ENCODE peak calls at places on chromosomes 13 and 19, in eight cellular contexts. Y, U, F, I, K, L, E and O are unnamed samples.

GRCh38 chr13:58994778-58995177 is 1169.0 kb downstream of the DIAPH3 start:
- DNase-seq in K (no peak), U (peak; percentile 2), Y (no peak), I (no peak), L (no peak), F (peak; percentile 5), E (no peak), O (no peak)

GRCh38 chr19:11832253-11832912 is 16.1 kb upstream of the ZNF439 start:
- DNase-seq in L (no peak), U (no peak), F (no peak), K (no peak), E (no peak), I (no peak), Y (no peak), O (no peak)

GRCh38 chr13:39777527-39778061 is 122.1 kb downstream of the COG6 start:
- DNase-seq in Y (peak; percentile 32), E (no peak), K (no peak), U (peak; percentile 86), F (peak; percentile 88), I (peak; percentile 41), L (peak; percentile 90), O (no peak)

GRCh38 chr13:38743499-38743898 is 56.6 kb downstream of the FREM2 start:
- DNase-seq in E (no peak), L (no peak), K (no peak), I (peak; percentile 55), F (no peak), U (no peak), Y (no peak), O (no peak)

GRCh38 chr13:27336005-27336673 is 65.5 kb downstream of the RASL11A start:
- DNase-seq in F (no peak), K (no peak), Y (no peak), I (no peak), L (peak; percentile 87), U (no peak), E (no peak), O (no peak)

GRCh38 chr13:97113231-97114001 is 108.7 kb upstream of the MBNL2 start:
- DNase-seq in I (no peak), Y (no peak), K (no peak), F (no peak), U (no peak), L (no peak), E (no peak), O (no peak)

GRCh38 chr19:32404213-32404938 is 1.2 kb upstream of the DPY19L3 start:
- DNase-seq in I (peak; percentile 78), F (no peak), L (no peak), U (no peak), E (no peak), K (no peak), Y (no peak), O (no peak)

GRCh38 chr19:50430888-50431342 is 1.8 kb upstream of the MYBPC2 start:
- DNase-seq in F (no peak), K (no peak), I (peak; percentile 28), L (no peak), U (no peak), Y (no peak), E (no peak), O (no peak)

GRCh38 chr19:29622191-29623070 is 16.3 kb downstream of the POP4 start:
- DNase-seq in E (no peak), F (no peak), L (no peak), U (peak; percentile 12), I (peak; percentile 70), Y (no peak), K (no peak), O (peak; percentile 67)

GRCh38 chr13:25874907-25875306 is 176.9 kb downstream of the SHISA2 start:
- DNase-seq in E (no peak), L (no peak), Y (no peak), F (no peak), I (no peak), U (no peak), K (no peak), O (no peak)

GRCh38 chr13:42485272-42485671 is 88.7 kb upstream of the TNFSF11 start:
- DNase-seq in U (no peak), K (no peak), F (no peak), L (no peak), I (no peak), E (no peak), Y (no peak), O (no peak)

GRCh38 chr13:79548886-79549285 is 67.9 kb downstream of the NDFIP2 start:
- DNase-seq in Y (no peak), E (no peak), K (no peak), F (peak; percentile 50), U (peak; percentile 26), I (no peak), L (peak; percentile 11), O (no peak)

GRCh38 chr13:110964229-110965037 is 49.6 kb upstream of the ANKRD10 start:
- DNase-seq in E (no peak), K (peak; percentile 79), U (no peak), Y (no peak), F (no peak), L (no peak), I (no peak), O (no peak)

GRCh38 chr19:49553451-49554271 is 25.9 kb downstream of the RCN3 start:
- DNase-seq in Y (no peak), E (peak; percentile 77), F (peak; percentile 65), I (no peak), U (peak; percentile 90), K (no peak), L (peak; percentile 69), O (no peak)

GRCh38 chr13:102132896-102133295 is 269.0 kb downstream of the FGF14 start:
- DNase-seq in I (no peak), E (no peak), Y (no peak), K (no peak), U (no peak), L (no peak), F (no peak), O (no peak)

GRCh38 chr19:10667867-10668266 is 13.7 kb downstream of the ILF3 start:
- DNase-seq in I (no peak), E (no peak), U (no peak), L (no peak), K (no peak), Y (no peak), F (no peak), O (no peak)

GRCh38 chr13:112779856-112780604 is 90.2 kb downstream of the ATP11A start:
- DNase-seq in I (no peak), U (no peak), E (no peak), L (peak; percentile 52), K (no peak), Y (no peak), F (no peak), O (no peak)

GRCh38 chr13:105410602-105411001 is 1124.9 kb downstream of the EFNB2 start:
- DNase-seq in F (peak; percentile 52), E (peak; percentile 69), Y (peak; percentile 23), L (peak; percentile 12), I (peak; percentile 77), K (peak; percentile 2), U (peak; percentile 33), O (peak; percentile 42)

GRCh38 chr19:33496496-33496895 is 25.1 kb downstream of the PEPD start:
- DNase-seq in I (no peak), F (no peak), Y (no peak), L (no peak), E (no peak), K (no peak), U (no peak), O (peak; percentile 28)

GRCh38 chr13:25570185-25570584 is 198.4 kb downstream of the ATP8A2 start:
- DNase-seq in U (no peak), K (no peak), L (no peak), E (no peak), F (no peak), I (no peak), Y (no peak), O (peak; percentile 34)

GRCh38 chr19:38528213-38528755 is 89.5 kb downstream of the MAP4K1 start:
- DNase-seq in U (no peak), L (no peak), I (no peak), K (no peak), Y (no peak), F (no peak), E (no peak), O (no peak)
- H3K9ac ChIP-seq in U (no peak overlapping the region), L (no peak overlapping the region), I (no peak overlapping the region), K (no peak overlapping the region), Y (no peak overlapping the region), F (no peak overlapping the region), E (no peak overlapping the region), O (no peak overlapping the region)

DNA sequence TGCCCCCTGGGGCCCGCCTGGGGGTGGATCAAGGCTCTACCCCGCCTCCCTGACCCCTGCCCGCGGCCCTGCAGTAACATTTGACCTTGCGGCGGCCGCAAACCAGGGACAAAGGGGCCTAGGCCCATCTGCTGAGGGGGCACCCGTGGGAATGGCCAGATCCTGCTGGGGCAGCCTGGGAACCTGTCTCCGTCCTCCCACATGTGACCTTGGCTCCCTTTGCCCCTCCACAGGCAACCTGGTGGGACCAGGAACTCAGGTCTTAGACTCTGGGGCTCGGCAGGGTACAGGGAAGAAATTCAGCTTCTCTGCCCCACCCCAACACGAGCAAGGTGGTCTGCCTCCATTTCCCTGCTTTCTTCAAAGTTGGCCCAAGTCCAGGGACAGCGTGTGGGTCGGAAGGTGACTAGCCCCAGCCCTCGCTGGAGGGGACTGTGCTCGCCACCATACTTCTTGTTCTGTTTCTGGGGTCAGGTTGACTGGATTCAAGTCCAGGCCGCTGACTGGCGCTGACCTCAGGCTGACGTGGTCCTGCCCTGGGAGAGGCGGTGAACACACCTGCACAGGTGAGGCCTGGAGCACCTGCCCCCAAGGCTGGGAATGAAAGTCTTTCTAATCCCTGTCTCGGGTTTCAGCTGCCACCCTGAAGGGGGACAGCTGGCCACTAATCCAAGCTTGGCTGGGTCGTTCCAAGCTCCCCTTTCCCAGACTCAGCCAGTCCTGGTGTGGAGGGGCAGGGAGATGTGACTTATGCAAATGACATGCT is 2.5 kb upstream of the NR2F6 start:
- DNase-seq in E (peak; percentile 75), I (peak; percentile 76), U (no peak), Y (no peak), L (no peak), F (no peak), K (peak; percentile 43), O (no peak)
- H3K4me3 ChIP-seq in E (no peak overlapping the region), I (no peak overlapping the region), U (no peak overlapping the region), Y (no peak overlapping the region), L (no peak overlapping the region), F (no peak overlapping the region), K (no peak overlapping the region), O (no peak overlapping the region)

DNA sequence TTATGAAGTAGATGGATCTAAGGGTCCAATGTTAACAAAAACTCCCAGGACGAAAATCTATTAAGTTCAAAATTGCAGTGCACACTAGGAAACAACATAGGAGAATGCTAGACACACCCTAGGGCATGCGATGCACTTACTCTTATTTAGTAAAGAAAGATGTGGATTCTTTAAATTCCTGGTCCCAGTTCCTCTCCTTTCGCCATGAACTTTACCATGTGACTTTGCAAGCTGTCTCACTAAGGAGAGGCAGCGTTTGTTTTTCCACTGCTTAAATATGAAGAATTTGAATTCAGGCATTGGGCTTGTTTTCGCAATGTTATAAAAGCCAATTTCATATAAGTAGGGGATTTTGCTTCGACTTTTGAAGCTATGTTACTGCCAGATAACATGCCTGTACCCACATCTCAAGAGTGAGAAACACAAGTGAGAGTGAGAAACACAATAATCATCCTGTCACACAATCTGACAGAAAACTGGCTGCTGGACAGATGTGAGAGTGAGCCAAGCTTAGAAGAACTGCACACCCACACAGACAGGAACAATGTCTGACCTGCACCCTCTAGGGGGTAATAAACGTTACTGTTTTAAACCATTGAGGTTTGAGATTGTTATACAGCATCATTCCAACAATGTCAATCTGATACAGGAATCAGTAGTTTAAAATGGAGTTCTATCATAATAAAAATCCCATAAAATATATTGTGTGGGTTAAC is 1308.5 kb downstream of the SLITRK5 start:
- DNase-seq in Y (no peak), U (peak; percentile 3), K (no peak), L (no peak), F (no peak), I (no peak), E (no peak), O (no peak)
- TF ChIP-seq CTCF in Y (no peak), U (peak; percentile 31), K (no peak), L (no peak), F (no peak), I (no peak), E (no peak), O (no peak)

GRCh38 chr19:44752123-44752815 is 3.8 kb downstream of the BCL3 start:
- DNase-seq in E (no peak), F (no peak), K (no peak), U (no peak), L (no peak), I (no peak), Y (no peak), O (no peak)
- H3K9ac ChIP-seq in E (peak overlapping the region; percentile 24), F (no peak overlapping the region), K (no peak overlapping the region), U (peak overlapping the region; percentile 19), L (peak overlapping the region; percentile 18), I (no peak overlapping the region), Y (no peak overlapping the region), O (peak overlapping the region; percentile 10)